ENCODE peak calls at places on chromosome 5, in eight cellular contexts. T, Y, M, I, J, Q, R and H are unnamed samples.

GRCh38 chr5:177553671-177554429 is 513 bp downstream of the FAM193B start:
- DNase-seq in T (peak; percentile 92), Y (peak; percentile 51), M (peak; percentile 52), I (peak; percentile 47), J (peak; percentile 20), Q (peak; percentile 56), R (peak; percentile 69), H (no peak)

GRCh38 chr5:90792725-90793124 is 234.1 kb downstream of the ADGRV1 start:
- DNase-seq in T (no peak), Y (no peak), M (peak; percentile 15), I (no peak), J (no peak), Q (no peak), R (no peak), H (no peak)

GRCh38 chr5:81180780-81181179 is 52.3 kb upstream of the CKMT2 start:
- DNase-seq in T (no peak), Y (no peak), M (no peak), I (no peak), J (no peak), Q (no peak), R (no peak), H (no peak)

GRCh38 chr5:107508083-107508482 is 162.7 kb downstream of the EFNA5 start:
- DNase-seq in T (no peak), Y (no peak), M (no peak), I (no peak), J (no peak), Q (no peak), R (no peak), H (no peak)

GRCh38 chr5:128327973-128328372 is 210.1 kb downstream of the FBN2 start:
- DNase-seq in T (no peak), Y (no peak), M (no peak), I (no peak), J (no peak), Q (no peak), R (no peak), H (no peak)

GRCh38 chr5:143002459-143003327 is 232.5 kb downstream of the ARHGAP26 start:
- DNase-seq in T (no peak), Y (no peak), M (peak; percentile 84), I (no peak), J (no peak), Q (peak; percentile 36), R (peak; percentile 64), H (no peak)

GRCh38 chr5:75566710-75567309 is 44.4 kb upstream of the ANKDD1B start:
- DNase-seq in T (no peak), Y (no peak), M (peak; percentile 89), I (peak; percentile 22), J (no peak), Q (no peak), R (peak; percentile 61), H (no peak)

GRCh38 chr5:31614147-31615030 is 24.5 kb upstream of the PDZD2 start:
- DNase-seq in T (no peak), Y (no peak), M (no peak), I (no peak), J (no peak), Q (no peak), R (no peak), H (no peak)

GRCh38 chr5:169798906-169799660 is 162.0 kb downstream of the DOCK2 start:
- DNase-seq in T (no peak), Y (no peak), M (no peak), I (no peak), J (no peak), Q (no peak), R (no peak), H (no peak)

GRCh38 chr5:32044904-32045303 is 129.2 kb downstream of the GOLPH3 start:
- DNase-seq in T (no peak), Y (no peak), M (peak; percentile 65), I (no peak), J (no peak), Q (no peak), R (no peak), H (no peak)

GRCh38 chr5:61673007-61673735 is 341.1 kb downstream of the ZSWIM6 start:
- DNase-seq in T (no peak), Y (no peak), M (peak; percentile 63), I (peak; percentile 68), J (no peak), Q (peak; percentile 33), R (no peak), H (no peak)

GRCh38 chr5:75510417-75510835 is 1.0 kb downstream of the CERT1 start:
- DNase-seq in T (peak; percentile 89), Y (no peak), M (peak; percentile 61), I (no peak), J (peak; percentile 23), Q (peak; percentile 52), R (no peak), H (no peak)

GRCh38 chr5:8114597-8115266 is 245.8 kb downstream of the MTRR start:
- DNase-seq in T (no peak), Y (no peak), M (no peak), I (no peak), J (no peak), Q (no peak), R (no peak), H (no peak)

GRCh38 chr5:79263-79662 is 12.7 kb upstream of the PLEKHG4B start:
- DNase-seq in T (peak; percentile 36), Y (no peak), M (no peak), I (no peak), J (no peak), Q (no peak), R (peak; percentile 8), H (no peak)

GRCh38 chr5:77546-77945 is 14.4 kb upstream of the PLEKHG4B start:
- DNase-seq in T (peak; percentile 52), Y (no peak), M (no peak), I (no peak), J (no peak), Q (no peak), R (peak; percentile 12), H (no peak)

GRCh38 chr5:79821-80220 is 12.1 kb upstream of the PLEKHG4B start:
- DNase-seq in T (peak; percentile 34), Y (no peak), M (no peak), I (no peak), J (no peak), Q (no peak), R (peak; percentile 8), H (no peak)

GRCh38 chr5:77957-78804 is 13.8 kb upstream of the PLEKHG4B start:
- DNase-seq in T (peak; percentile 77), Y (no peak), M (peak; percentile 49), I (peak; percentile 76), J (no peak), Q (peak; percentile 73), R (peak; percentile 35), H (no peak)

DNA sequence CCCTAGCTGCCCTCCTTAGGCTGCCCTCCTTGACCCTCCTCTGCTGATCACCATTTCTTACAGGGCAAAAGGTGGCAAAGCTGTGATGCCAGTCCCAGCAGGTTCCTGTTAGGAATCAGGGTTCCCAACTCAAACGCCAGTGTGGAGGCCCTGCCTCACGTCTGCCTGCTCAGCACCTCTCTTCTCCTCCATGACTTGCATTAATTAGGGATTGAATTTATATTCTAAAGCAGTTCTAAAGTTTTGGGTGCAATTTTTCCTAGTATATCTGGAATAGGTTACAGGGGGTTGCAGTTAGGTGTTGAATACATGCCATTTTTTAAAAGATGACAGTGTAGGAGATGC is 13.2 kb upstream of the PLEKHG4B start:
- DNase-seq in T (no peak), Y (no peak), M (no peak), I (no peak), J (no peak), Q (no peak), R (no peak), H (no peak)
- TF ChIP-seq CTCF in T (no peak), Y (no peak), M (no peak), I (peak; percentile 24), J (no peak), Q (no peak), R (no peak), H (no peak)

DNA sequence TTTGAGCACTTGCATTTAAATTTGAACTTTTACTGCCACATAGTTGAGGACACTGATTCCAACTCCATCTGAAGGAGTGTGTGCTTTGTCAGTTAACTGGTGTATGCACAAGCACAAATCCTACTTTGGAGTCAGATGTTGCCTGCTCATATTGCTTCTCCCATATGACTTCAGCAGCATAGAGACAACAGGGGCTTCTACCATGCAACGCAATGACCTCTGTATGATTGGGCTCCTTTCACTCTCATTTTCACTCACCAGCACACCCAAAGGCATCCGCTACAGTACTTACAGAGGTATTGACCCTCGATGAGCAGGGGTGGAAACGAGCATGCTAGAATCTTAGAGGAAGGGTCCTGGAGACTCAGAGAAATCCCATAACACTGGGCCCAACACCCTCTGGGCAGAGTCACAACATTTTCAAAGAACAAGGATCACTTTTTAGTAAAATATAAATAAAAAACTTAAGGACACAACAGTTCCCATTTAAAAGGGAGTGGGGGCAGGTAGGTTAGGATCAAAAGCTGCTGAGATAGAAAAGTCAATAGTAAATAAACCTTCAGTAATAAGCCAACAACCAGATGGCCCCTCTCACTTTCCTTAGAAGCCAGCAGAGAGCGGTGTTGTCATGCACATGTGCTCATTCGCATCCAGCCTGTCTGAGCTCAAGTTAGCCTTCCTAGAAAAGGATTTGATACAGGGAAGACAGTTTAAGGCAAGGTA is 203.8 kb downstream of the SNCAIP start:
- DNase-seq in T (no peak), Y (peak; percentile 30), M (peak; percentile 88), I (peak; percentile 32), J (no peak), Q (peak; percentile 32), R (peak; percentile 45), H (no peak)
- TF ChIP-seq CTCF in T (no peak), Y (peak; percentile 67), M (peak; percentile 74), I (peak; percentile 77), J (peak; percentile 75), Q (peak; percentile 17), R (peak; percentile 67), H (no peak)

GRCh38 chr5:96439477-96440184 is 6.6 kb upstream of the PCSK1 start:
- DNase-seq in T (no peak), Y (no peak), M (peak; percentile 33), I (no peak), J (no peak), Q (no peak), R (peak; percentile 48), H (no peak)
- TF ChIP-seq CTCF in T (no peak), Y (no peak), M (peak; percentile 17), I (peak; percentile 25), J (no peak), Q (no peak), R (peak; percentile 30), H (no peak)

DNA sequence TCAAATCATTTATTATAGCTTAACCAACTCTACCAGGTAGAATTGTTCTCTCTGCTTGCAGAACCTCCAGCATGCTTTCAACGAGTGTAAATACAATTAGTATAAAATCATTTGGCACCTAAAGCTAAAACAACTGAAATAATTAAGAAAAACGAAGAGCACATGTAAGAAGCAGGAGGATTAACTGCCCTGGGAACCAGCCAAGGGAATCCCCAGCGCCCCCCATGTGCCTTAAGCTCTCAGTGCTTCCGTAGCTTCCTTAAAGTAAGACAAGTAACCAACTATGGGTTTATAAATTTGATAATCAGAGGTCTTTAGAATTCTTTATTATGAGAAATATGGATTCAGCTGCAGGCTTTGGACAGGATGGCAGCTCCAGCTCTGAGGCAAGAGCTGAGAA is 402.4 kb downstream of the RAB3C start:
- DNase-seq in T (no peak), Y (no peak), M (no peak), I (no peak), J (no peak), Q (no peak), R (no peak), H (no peak)
- TF ChIP-seq CTCF in T (no peak), Y (no peak), M (no peak), I (no peak), J (no peak), Q (no peak), R (no peak), H (no peak)

GRCh38 chr5:139137703-139138102 is 60.5 kb downstream of the SIL1 start:
- DNase-seq in T (no peak), Y (no peak), M (peak; percentile 20), I (no peak), J (no peak), Q (peak; percentile 47), R (no peak), H (no peak)
- TF ChIP-seq CTCF in T (no peak), Y (peak; percentile 20), M (peak; percentile 14), I (no peak), J (no peak), Q (peak; percentile 2), R (peak; percentile 29), H (no peak)

GRCh38 chr5:134917070-134917831 is 12.3 kb downstream of the PCBD2 start:
- DNase-seq in T (no peak), Y (no peak), M (no peak), I (no peak), J (no peak), Q (no peak), R (no peak), H (no peak)
- TF ChIP-seq CTCF in T (no peak), Y (no peak), M (peak; percentile 2), I (peak; percentile 64), J (no peak), Q (no peak), R (peak; percentile 37), H (no peak)